ENCODE peak calls at places on chromosomes 2 and 18, in nine cellular contexts. E, H, M, B, S, W, D, V and R are unnamed samples.

GRCh38 chr2:230861564-230862255 is 3.0 kb upstream of the ITM2C start:
- DNase-seq in E (no peak), H (no peak), M (no peak), B (no peak), S (no peak), W (no peak), D (no peak), V (no peak), R (no peak)

GRCh38 chr2:161946489-161947107 is 127.4 kb downstream of the DPP4 start:
- DNase-seq in E (peak; percentile 34), H (peak; percentile 40), M (no peak), B (no peak), S (no peak), W (no peak), D (peak; percentile 30), V (no peak), R (peak; percentile 22)

GRCh38 chr2:58039170-58039611 is 7.4 kb upstream of the VRK2 start:
- DNase-seq in E (no peak), H (no peak), M (no peak), B (no peak), S (no peak), W (no peak), D (peak; percentile 69), V (no peak), R (no peak)

GRCh38 chr2:168174761-168175160 is 72.6 kb downstream of the STK39 start:
- DNase-seq in E (no peak), H (no peak), M (no peak), B (no peak), S (no peak), W (no peak), D (no peak), V (no peak), R (no peak)

GRCh38 chr18:23619388-23619873 is 33.1 kb upstream of the NPC1 start:
- DNase-seq in E (no peak), H (no peak), M (no peak), B (no peak), S (no peak), W (no peak), D (peak; percentile 39), V (peak; percentile 27), R (no peak)

GRCh38 chr2:144507441-144508161 is 12.3 kb downstream of the ZEB2 start:
- DNase-seq in E (no peak), H (no peak), M (no peak), B (no peak), S (no peak), W (no peak), D (no peak), V (no peak), R (no peak)

GRCh38 chr2:70190086-70190412 is 770 bp downstream of the C2orf42 start:
- DNase-seq in E (no peak), H (no peak), M (peak; percentile 33), B (no peak), S (no peak), W (no peak), D (peak; percentile 54), V (no peak), R (peak; percentile 14)

GRCh38 chr2:151347904-151348303 is 9.5 kb upstream of the TNFAIP6 start:
- DNase-seq in E (no peak), H (no peak), M (no peak), B (no peak), S (peak; percentile 62), W (no peak), D (no peak), V (no peak), R (no peak)

GRCh38 chr18:59988098-59988706 is 88.4 kb downstream of the PMAIP1 start:
- DNase-seq in E (peak; percentile 60), H (peak; percentile 56), M (peak; percentile 17), B (peak; percentile 9), S (peak; percentile 24), W (no peak), D (peak; percentile 67), V (peak; percentile 19), R (peak; percentile 22)

GRCh38 chr2:210480079-210480478 is 3.5 kb upstream of the LANCL1 start:
- DNase-seq in E (no peak), H (no peak), M (no peak), B (no peak), S (no peak), W (no peak), D (no peak), V (no peak), R (no peak)

GRCh38 chr2:133287709-133288108 is 280.6 kb downstream of the NCKAP5 start:
- DNase-seq in E (no peak), H (no peak), M (no peak), B (no peak), S (no peak), W (no peak), D (peak; percentile 95), V (no peak), R (no peak)

GRCh38 chr18:60198063-60198462 is 174.5 kb downstream of the MC4R start:
- DNase-seq in E (no peak), H (no peak), M (no peak), B (no peak), S (no peak), W (no peak), D (no peak), V (no peak), R (no peak)

GRCh38 chr2:137886432-137886831 is 77.8 kb upstream of the HNMT start:
- DNase-seq in E (peak; percentile 56), H (peak; percentile 65), M (no peak), B (no peak), S (no peak), W (no peak), D (no peak), V (no peak), R (peak; percentile 8)